ENCODE peak calls at places on chromosome 9, in five cellular contexts. One of them, this sample, is unnamed. For H3K27me3, H3K9me3 and H3K4me1, the result is how much of the 10 kb centered on the place peaks cover.

GRCh38 chr9:19461135-19461534 is 52.3 kb downstream of the ACER2 start:
- DNase-seq in Caco-2: no peak
- DNase-seq in right lobe of liver: no peak
- DNase-seq in prostate gland: no peak
- DNase-seq in thoracic aorta: no peak
- DNase-seq in this sample: no peak

GRCh38 chr9:22211588-22212360 is 202.7 kb upstream of the CDKN2B start:
- DNase-seq in prostate gland: no peak
- DNase-seq in right lobe of liver: no peak
- DNase-seq in Caco-2: no peak
- DNase-seq in thoracic aorta: no peak
- DNase-seq in this sample: no peak

GRCh38 chr9:17578911-17579793 is at the start of gene SH3GL2:
- DNase-seq in prostate gland: peak
- DNase-seq in Caco-2: peak
- DNase-seq in thoracic aorta: no peak
- DNase-seq in right lobe of liver: peak
- DNase-seq in this sample: no peak

GRCh38 chr9:33976414-33976813 is 72.3 kb downstream of the UBAP2 start:
- DNase-seq in Caco-2: no peak
- DNase-seq in prostate gland: no peak
- DNase-seq in right lobe of liver: no peak
- DNase-seq in thoracic aorta: no peak
- DNase-seq in this sample: no peak

GRCh38 chr9:98168952-98169488 is 23.4 kb downstream of the CORO2A start:
- DNase-seq in thoracic aorta: no peak
- DNase-seq in Caco-2: peak
- DNase-seq in right lobe of liver: no peak
- DNase-seq in prostate gland: no peak
- DNase-seq in this sample: peak

GRCh38 chr9:121298689-121299112 is 30.7 kb downstream of the GSN start:
- DNase-seq in right lobe of liver: no peak
- DNase-seq in prostate gland: no peak
- DNase-seq in thoracic aorta: no peak
- DNase-seq in Caco-2: no peak
- DNase-seq in this sample: no peak

GRCh38 chr9:71604197-71605063 is 163.9 kb downstream of the CEMIP2 start:
- DNase-seq in right lobe of liver: peak
- DNase-seq in Caco-2: peak
- DNase-seq in thoracic aorta: no peak
- DNase-seq in prostate gland: peak
- DNase-seq in this sample: peak

GRCh38 chr9:34386656-34387055 is 10.0 kb upstream of the MYORG start:
- DNase-seq in prostate gland: no peak
- DNase-seq in right lobe of liver: no peak
- DNase-seq in Caco-2: no peak
- DNase-seq in thoracic aorta: no peak
- DNase-seq in this sample: no peak

GRCh38 chr9:85610074-85610855 is 131.5 kb downstream of the AGTPBP1 start:
- DNase-seq in prostate gland: peak
- DNase-seq in Caco-2: no peak
- DNase-seq in thoracic aorta: no peak
- DNase-seq in right lobe of liver: no peak
- DNase-seq in this sample: peak

GRCh38 chr9:13053504-13053903 is 226.0 kb downstream of the MPDZ start:
- DNase-seq in thoracic aorta: no peak
- DNase-seq in prostate gland: no peak
- DNase-seq in right lobe of liver: no peak
- DNase-seq in Caco-2: no peak
- DNase-seq in this sample: no peak

GRCh38 chr9:98603821-98604383 is 104.8 kb downstream of the GABBR2 start:
- DNase-seq in right lobe of liver: no peak
- DNase-seq in Caco-2: no peak
- DNase-seq in thoracic aorta: no peak
- DNase-seq in prostate gland: peak
- DNase-seq in this sample: no peak

GRCh38 chr9:4077499-4078102 is 222.3 kb downstream of the GLIS3 start:
- DNase-seq in thoracic aorta: peak
- DNase-seq in prostate gland: peak
- DNase-seq in Caco-2: peak
- DNase-seq in right lobe of liver: peak
- DNase-seq in this sample: peak

GRCh38 chr9:127706836-127707241 is at the start of gene CFAP157:
- DNase-seq in thoracic aorta: no peak
- DNase-seq in Caco-2: no peak
- DNase-seq in prostate gland: no peak
- DNase-seq in right lobe of liver: no peak
- DNase-seq in this sample: no peak

GRCh38 chr9:109416135-109416706 is 81.9 kb downstream of the PTPN3 start:
- DNase-seq in prostate gland: no peak
- DNase-seq in thoracic aorta: no peak
- DNase-seq in Caco-2: no peak
- DNase-seq in right lobe of liver: no peak
- DNase-seq in this sample: no peak

GRCh38 chr9:133955821-133956411 is 36.2 kb downstream of the VAV2 start:
- DNase-seq in prostate gland: no peak
- DNase-seq in Caco-2: no peak
- DNase-seq in right lobe of liver: peak
- DNase-seq in thoracic aorta: no peak
- DNase-seq in this sample: peak

GRCh38 chr9:89676281-89676680 is 71.5 kb downstream of the GADD45G start:
- DNase-seq in right lobe of liver: peak
- DNase-seq in thoracic aorta: no peak
- DNase-seq in prostate gland: peak
- DNase-seq in Caco-2: no peak
- DNase-seq in this sample: no peak

GRCh38 chr9:14271078-14271673 is 42.8 kb downstream of the NFIB start:
- DNase-seq in prostate gland: peak
- DNase-seq in thoracic aorta: no peak
- DNase-seq in right lobe of liver: peak
- DNase-seq in Caco-2: no peak
- DNase-seq in this sample: no peak

GRCh38 chr9:978117-978830 is 1.8 kb downstream of the DMRT3 start:
- DNase-seq in right lobe of liver: no peak
- DNase-seq in thoracic aorta: no peak
- DNase-seq in Caco-2: no peak
- DNase-seq in prostate gland: no peak
- DNase-seq in this sample: no peak
- H3K27me3 ChIP-seq in right lobe of liver: under half
- H3K27me3 ChIP-seq in thoracic aorta: under half
- H3K27me3 ChIP-seq in Caco-2: under half
- H3K27me3 ChIP-seq in prostate gland: half or more
- H3K27me3 ChIP-seq in this sample: under half

DNA sequence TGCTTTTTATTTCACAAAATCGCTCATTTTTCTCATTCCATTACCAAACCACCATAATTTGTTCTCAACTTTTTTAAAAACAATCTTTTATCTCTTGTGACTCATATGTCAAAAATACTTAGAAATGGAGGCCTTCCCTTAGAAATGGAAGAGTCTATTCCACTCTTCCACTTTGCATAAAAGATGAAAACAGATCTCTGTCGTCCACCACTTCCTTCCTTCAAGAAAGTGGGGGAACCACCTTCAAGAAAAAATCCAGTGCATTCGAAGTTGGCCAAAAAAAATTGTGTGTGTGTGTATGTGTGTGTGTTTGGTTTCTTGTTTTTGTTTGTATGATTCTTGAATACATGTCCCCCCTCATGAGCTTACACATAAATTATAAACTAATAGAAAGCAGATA is 628.8 kb upstream of the DMAC1 start:
- DNase-seq in prostate gland: no peak
- DNase-seq in thoracic aorta: no peak
- DNase-seq in Caco-2: no peak
- DNase-seq in right lobe of liver: no peak
- DNase-seq in this sample: no peak
- H3K9me3 ChIP-seq in prostate gland: under half
- H3K9me3 ChIP-seq in thoracic aorta: under half
- H3K9me3 ChIP-seq in Caco-2: under half
- H3K9me3 ChIP-seq in right lobe of liver: under half
- H3K9me3 ChIP-seq in this sample: under half

DNA sequence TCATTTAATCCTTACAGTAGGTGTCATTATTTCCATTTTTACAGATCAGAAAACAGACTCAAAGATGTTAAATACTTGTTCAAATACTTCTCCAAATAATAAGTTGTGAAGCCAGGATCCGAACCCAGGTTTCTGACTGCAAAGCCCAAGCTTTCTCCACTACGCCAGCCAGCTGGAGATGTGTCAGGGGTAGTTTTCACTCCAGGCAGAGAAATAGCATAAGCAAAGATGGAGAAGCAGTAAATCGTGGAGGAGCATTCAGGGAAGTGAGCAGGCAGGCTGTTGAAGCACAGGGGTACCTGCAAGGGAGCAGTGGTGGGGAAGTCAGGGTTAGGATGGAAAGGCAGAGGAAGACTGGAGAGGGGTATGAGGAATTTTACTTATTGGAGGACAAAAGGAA is 2.9 kb downstream of the TLN1 start:
- DNase-seq in prostate gland: no peak
- DNase-seq in Caco-2: no peak
- DNase-seq in right lobe of liver: no peak
- DNase-seq in thoracic aorta: no peak
- DNase-seq in this sample: no peak
- H3K4me1 ChIP-seq in prostate gland: under half
- H3K4me1 ChIP-seq in Caco-2: half or more
- H3K4me1 ChIP-seq in right lobe of liver: under half
- H3K4me1 ChIP-seq in thoracic aorta: half or more
- H3K4me1 ChIP-seq in this sample: half or more

DNA sequence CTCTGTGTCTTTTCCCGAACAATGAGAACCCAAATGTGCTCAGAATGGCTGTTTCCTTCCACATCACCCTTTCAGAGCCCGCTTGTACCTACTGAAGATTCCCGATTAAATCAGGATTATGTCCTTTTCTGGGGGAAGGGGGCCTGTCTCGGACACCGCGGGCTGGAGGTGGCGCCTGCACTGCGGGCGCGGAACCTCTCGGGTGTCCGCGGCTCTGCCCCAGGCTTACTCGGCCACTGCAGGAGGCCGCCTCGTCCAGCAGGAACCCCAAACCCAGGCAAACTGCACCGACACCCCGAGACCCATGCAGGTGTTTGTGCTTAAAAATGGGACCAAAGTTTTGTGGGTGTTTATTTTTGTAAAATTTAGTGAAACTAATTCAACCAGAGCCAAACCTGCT is 8.6 kb upstream of the TMEM250 start:
- DNase-seq in right lobe of liver: no peak
- DNase-seq in thoracic aorta: no peak
- DNase-seq in Caco-2: no peak
- DNase-seq in prostate gland: no peak
- DNase-seq in this sample: no peak
- H3K27me3 ChIP-seq in right lobe of liver: under half
- H3K27me3 ChIP-seq in thoracic aorta: under half
- H3K27me3 ChIP-seq in Caco-2: under half
- H3K27me3 ChIP-seq in prostate gland: under half
- H3K27me3 ChIP-seq in this sample: under half

GRCh38 chr9:61666310-61666709 is 476.5 kb downstream of the SPATA31A7 start:
- DNase-seq in thoracic aorta: no peak
- DNase-seq in Caco-2: no peak
- DNase-seq in prostate gland: no peak
- DNase-seq in right lobe of liver: peak
- DNase-seq in this sample: no peak
- H3K9me3 ChIP-seq in thoracic aorta: under half
- H3K9me3 ChIP-seq in Caco-2: under half
- H3K9me3 ChIP-seq in prostate gland: under half
- H3K9me3 ChIP-seq in right lobe of liver: under half
- H3K9me3 ChIP-seq in this sample: under half

DNA sequence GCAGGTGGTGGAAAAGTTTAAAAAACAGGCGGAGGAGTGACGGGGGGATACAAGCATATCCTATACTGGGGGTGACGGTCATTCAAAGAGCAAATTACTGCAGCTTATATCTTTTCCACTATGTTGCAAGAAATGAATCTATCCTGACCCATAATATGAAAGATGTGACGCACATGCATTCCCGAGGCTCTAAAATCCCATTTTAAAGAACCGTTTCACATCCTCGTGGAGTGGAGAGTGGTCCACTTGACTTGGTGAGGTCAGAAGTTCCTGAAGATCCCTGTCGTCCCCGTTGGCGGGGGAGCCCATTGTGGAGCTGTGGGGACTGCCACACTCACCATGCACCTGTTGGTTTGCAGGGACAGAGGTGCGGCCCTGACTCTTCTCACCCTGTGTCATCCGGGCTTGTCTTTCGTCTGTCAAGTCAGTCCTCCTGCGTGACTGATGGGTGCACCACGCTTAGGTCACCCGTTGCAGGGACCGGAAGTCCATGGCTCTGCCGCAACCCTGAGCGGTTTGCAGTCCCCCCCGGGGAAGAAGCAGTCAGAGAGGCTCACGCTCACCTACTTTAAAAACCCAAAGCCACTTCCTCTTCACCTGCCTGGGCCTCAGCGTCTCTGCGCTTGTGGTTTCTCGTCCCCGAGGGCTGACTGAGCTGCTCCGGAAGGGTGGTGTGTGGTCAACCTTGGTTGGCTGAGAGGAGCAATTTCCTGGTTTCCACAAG is 53.0 kb downstream of the USP20 start:
- DNase-seq in thoracic aorta: no peak
- DNase-seq in right lobe of liver: peak
- DNase-seq in prostate gland: no peak
- DNase-seq in Caco-2: no peak
- DNase-seq in this sample: peak
- H3K4me1 ChIP-seq in thoracic aorta: half or more
- H3K4me1 ChIP-seq in right lobe of liver: under half
- H3K4me1 ChIP-seq in prostate gland: under half
- H3K4me1 ChIP-seq in Caco-2: under half
- H3K4me1 ChIP-seq in this sample: half or more

DNA sequence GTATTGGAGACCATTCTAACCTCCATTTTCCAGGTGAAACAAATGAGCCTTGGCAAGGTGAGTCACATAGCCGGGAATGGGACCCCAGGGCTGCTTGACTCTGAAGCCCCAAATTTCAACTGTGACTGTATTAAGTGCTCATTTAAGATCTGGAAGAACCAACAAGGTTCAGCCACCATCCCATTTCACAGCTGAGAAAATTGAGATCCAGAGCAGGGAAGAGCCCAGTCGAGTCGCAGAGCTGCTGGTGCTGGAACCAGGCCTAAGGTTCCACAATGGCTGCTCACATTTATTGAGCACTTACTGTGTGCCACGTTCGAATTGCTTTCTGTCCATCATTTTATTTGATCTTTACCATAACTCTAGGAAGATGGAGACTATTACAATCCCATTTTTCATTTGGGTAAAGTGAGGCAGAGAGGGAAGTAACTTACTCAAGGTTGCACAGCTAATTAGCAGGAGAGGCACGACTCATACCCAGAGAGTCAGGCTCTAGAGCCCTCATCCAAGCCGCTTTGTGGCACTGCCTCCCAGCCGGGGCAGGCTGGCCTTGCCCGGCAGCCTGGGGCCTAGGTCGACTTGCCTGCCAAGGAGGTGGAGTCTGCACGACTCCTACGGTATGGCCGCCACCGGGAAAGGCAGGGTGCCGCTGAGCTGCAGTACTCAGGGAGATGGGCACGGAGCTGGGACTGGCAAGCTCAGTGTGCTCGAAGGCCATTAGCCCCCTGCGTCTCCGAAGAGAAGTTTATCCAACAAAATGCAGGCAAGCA is 4.3 kb upstream of the NTNG2 start:
- DNase-seq in Caco-2: no peak
- DNase-seq in prostate gland: no peak
- DNase-seq in thoracic aorta: no peak
- DNase-seq in right lobe of liver: no peak
- DNase-seq in this sample: no peak
- H3K27me3 ChIP-seq in Caco-2: under half
- H3K27me3 ChIP-seq in prostate gland: under half
- H3K27me3 ChIP-seq in thoracic aorta: under half
- H3K27me3 ChIP-seq in right lobe of liver: under half
- H3K27me3 ChIP-seq in this sample: under half